ENCODE peak calls at places on chromosome 11, in six cellular contexts. L, W, J, Q, P and T are unnamed samples.

GRCh38 chr11:126951465-126951864 is 49.1 kb downstream of the KIRREL3 start:
- DNase-seq in L (no peak), W (no peak), J (no peak), Q (no peak), P (no peak), T (no peak)

GRCh38 chr11:79087238-79087956 is 353.4 kb downstream of the TENM4 start:
- DNase-seq in L (no peak), W (no peak), J (no peak), Q (peak; percentile 52), P (no peak), T (peak; percentile 34)

GRCh38 chr11:94511932-94512781 is at the start of gene C11orf97:
- DNase-seq in L (peak; percentile 42), W (peak; percentile 47), J (peak; percentile 84), Q (no peak), P (peak; percentile 61), T (no peak)

GRCh38 chr11:113281052-113281725 is 33.2 kb upstream of the TTC12 start:
- DNase-seq in L (no peak), W (no peak), J (no peak), Q (no peak), P (no peak), T (no peak)

GRCh38 chr11:64234840-64235379 is 526 bp downstream of the VEGFB start:
- DNase-seq in L (peak; percentile 63), W (peak; percentile 53), J (peak; percentile 83), Q (no peak), P (no peak), T (no peak)

GRCh38 chr11:47527186-47527585 is 25.7 kb downstream of the CELF1 start:
- DNase-seq in L (no peak), W (no peak), J (no peak), Q (no peak), P (no peak), T (no peak)

GRCh38 chr11:26076591-26076990 is 255.3 kb upstream of the ANO3 start:
- DNase-seq in L (no peak), W (no peak), J (no peak), Q (no peak), P (no peak), T (no peak)

GRCh38 chr11:47083913-47084312 is 92.8 kb downstream of the ARFGAP2 start:
- DNase-seq in L (no peak), W (no peak), J (no peak), Q (peak; percentile 48), P (no peak), T (peak; percentile 87)

GRCh38 chr11:4134844-4135243 is 40.2 kb downstream of the RRM1 start:
- DNase-seq in L (no peak), W (no peak), J (no peak), Q (no peak), P (no peak), T (peak; percentile 27)

GRCh38 chr11:2309251-2310072 is 7.6 kb downstream of the TSPAN32 start:
- DNase-seq in L (no peak), W (no peak), J (peak; percentile 50), Q (no peak), P (no peak), T (no peak)

GRCh38 chr11:94129505-94130335 is 1.1 kb downstream of the PANX1 start:
- DNase-seq in L (no peak), W (no peak), J (no peak), Q (no peak), P (peak; percentile 18), T (no peak)

GRCh38 chr11:2772544-2773031 is 72.8 kb upstream of the KCNQ1OT1 start:
- DNase-seq in L (peak; percentile 48), W (no peak), J (no peak), Q (peak; percentile 14), P (peak; percentile 6), T (no peak)

GRCh38 chr11:76632492-76632891 is 38.1 kb downstream of the LRRC32 start:
- DNase-seq in L (no peak), W (no peak), J (no peak), Q (no peak), P (no peak), T (no peak)

GRCh38 chr11:114179234-114179941 is 116.8 kb upstream of the NNMT start:
- DNase-seq in L (no peak), W (no peak), J (peak; percentile 80), Q (peak; percentile 99), P (peak; percentile 93), T (no peak)

GRCh38 chr11:88340366-88340930 is 2.9 kb upstream of the CTSC start:
- DNase-seq in L (no peak), W (no peak), J (no peak), Q (no peak), P (no peak), T (no peak)

GRCh38 chr11:43944761-43945311 is 2.4 kb downstream of the C11orf96 start:
- DNase-seq in L (peak; percentile 65), W (peak; percentile 54), J (peak; percentile 92), Q (no peak), P (peak; percentile 79), T (no peak)

GRCh38 chr11:70501026-70501901 is 102.9 kb downstream of the CTTN start:
- DNase-seq in L (no peak), W (no peak), J (peak; percentile 55), Q (no peak), P (peak; percentile 25), T (no peak)

GRCh38 chr11:5369793-5370192 is 13.8 kb upstream of the OR51M1 start:
- DNase-seq in L (no peak), W (no peak), J (no peak), Q (peak; percentile 42), P (no peak), T (no peak)

GRCh38 chr11:126282742-126283591 is at the start of gene TIRAP:
- DNase-seq in L (peak; percentile 70), W (peak; percentile 65), J (peak; percentile 89), Q (no peak), P (peak; percentile 55), T (no peak)

GRCh38 chr11:92735039-92735438 is 234.4 kb upstream of the MTNR1B start:
- DNase-seq in L (no peak), W (no peak), J (no peak), Q (no peak), P (no peak), T (no peak)

GRCh38 chr11:4643084-4643483 is 698 bp upstream of the OR51E1 start:
- DNase-seq in L (no peak), W (no peak), J (no peak), Q (no peak), P (no peak), T (no peak)

GRCh38 chr11:34044664-34045485 is 6.7 kb upstream of the CAPRIN1 start:
- DNase-seq in L (no peak), W (no peak), J (peak; percentile 69), Q (peak; percentile 77), P (no peak), T (peak; percentile 41)

GRCh38 chr11:40166892-40167291 is 1292.6 kb downstream of the LRRC4C start:
- DNase-seq in L (no peak), W (no peak), J (no peak), Q (no peak), P (no peak), T (no peak)

GRCh38 chr11:36196476-36197099 is 92.6 kb downstream of the COMMD9 start:
- DNase-seq in L (no peak), W (no peak), J (no peak), Q (peak; percentile 52), P (no peak), T (no peak)

GRCh38 chr11:102109896-102110760 is at the start of gene YAP1:
- DNase-seq in L (peak; percentile 60), W (peak; percentile 40), J (peak; percentile 95), Q (peak; percentile 85), P (peak; percentile 88), T (peak; percentile 78)

GRCh38 chr11:117572129-117572528 is 224.9 kb downstream of the DSCAML1 start:
- DNase-seq in L (no peak), W (no peak), J (peak; percentile 62), Q (no peak), P (no peak), T (no peak)

GRCh38 chr11:116311141-116311540 is 461.6 kb downstream of the BUD13 start:
- DNase-seq in L (no peak), W (no peak), J (no peak), Q (no peak), P (no peak), T (no peak)

GRCh38 chr11:14386895-14387480 is 28.0 kb upstream of the RRAS2 start:
- DNase-seq in L (no peak), W (no peak), J (no peak), Q (peak; percentile 67), P (no peak), T (peak; percentile 90)

GRCh38 chr11:88433546-88434230 is 96.2 kb upstream of the CTSC start:
- DNase-seq in L (no peak), W (no peak), J (no peak), Q (no peak), P (no peak), T (no peak)

GRCh38 chr11:84719935-84720577 is 907.1 kb downstream of the DLG2 start:
- DNase-seq in L (no peak), W (no peak), J (no peak), Q (no peak), P (no peak), T (no peak)

GRCh38 chr11:128933481-128934178 is 9.0 kb downstream of the TP53AIP1 start:
- DNase-seq in L (no peak), W (no peak), J (no peak), Q (no peak), P (no peak), T (no peak)

GRCh38 chr11:65591939-65592814 is 3.4 kb downstream of the KCNK7 start:
- DNase-seq in L (no peak), W (no peak), J (peak; percentile 69), Q (no peak), P (no peak), T (no peak)